ENCODE peak calls at places on chromosomes 11 and 22, in six cellular contexts. M is PC-3; U is caudate nucleus; I is ELR; S is activated effector memory CD4-positive, alpha-beta T cell treated with anti-CD3 and anti-CD28 coated beads, Interleukin-2, amount 50 U/mL, for 16 hours; T is fibroblast of mammary gland. B is an unnamed sample.

GRCh38 chr11:103091024-103091423 is 936 bp downstream of the DCUN1D5 start:
- DNase-seq in M (peak; percentile 35), U (no peak), I (peak; percentile 42), S (no peak), T (no peak), B (peak; percentile 14)

GRCh38 chr11:118175031-118175531 is 1.4 kb downstream of the SCN2B start:
- DNase-seq in M (peak; percentile 77), U (no peak), I (peak; percentile 33), S (peak; percentile 43), T (no peak), B (no peak)

GRCh38 chr22:42608481-42609361 is 6.0 kb downstream of the POLDIP3 start:
- DNase-seq in M (peak; percentile 14), U (peak; percentile 68), I (peak; percentile 64), S (no peak), T (peak; percentile 75), B (peak; percentile 68)

GRCh38 chr22:47839586-47840245 is 1077.3 kb downstream of the TBC1D22A start:
- DNase-seq in M (no peak), U (no peak), I (no peak), S (no peak), T (no peak), B (no peak)

GRCh38 chr11:67082071-67082791 is 25.6 kb downstream of the RHOD start:
- DNase-seq in M (no peak), U (no peak), I (peak; percentile 23), S (no peak), T (peak; percentile 12), B (peak; percentile 16)

GRCh38 chr11:20363500-20364411 is at the start of gene HTATIP2:
- DNase-seq in M (peak; percentile 54), U (peak; percentile 75), I (peak; percentile 47), S (peak; percentile 91), T (no peak), B (no peak)

GRCh38 chr11:85918910-85919794 is 64.0 kb downstream of the CCDC83 start:
- DNase-seq in M (no peak), U (no peak), I (no peak), S (no peak), T (peak; percentile 28), B (no peak)

GRCh38 chr11:47950396-47950795 is 30.0 kb upstream of the PTPRJ start:
- DNase-seq in M (no peak), U (no peak), I (no peak), S (peak; percentile 76), T (no peak), B (no peak)

GRCh38 chr22:49306632-49306975 is 521.1 kb downstream of the BRD1 start:
- DNase-seq in M (no peak), U (no peak), I (no peak), S (peak; percentile 19), T (no peak), B (no peak)

GRCh38 chr22:45064313-45065268 is 54.8 kb upstream of the PHF21B start:
- DNase-seq in M (peak; percentile 71), U (no peak), I (peak; percentile 83), S (peak; percentile 80), T (peak; percentile 91), B (peak; percentile 67)

GRCh38 chr22:48070760-48071159 is 1308.3 kb downstream of the TBC1D22A start:
- DNase-seq in M (no peak), U (no peak), I (no peak), S (no peak), T (no peak), B (no peak)

GRCh38 chr11:111253630-111254029 is 8.1 kb downstream of the POU2AF2 start:
- DNase-seq in M (no peak), U (no peak), I (no peak), S (no peak), T (no peak), B (no peak)

GRCh38 chr11:44058275-44058674 is 7.8 kb upstream of the ACCS start:
- DNase-seq in M (no peak), U (no peak), I (no peak), S (peak; percentile 21), T (no peak), B (no peak)

GRCh38 chr22:38981005-38981658 is 1.0 kb upstream of the APOBEC3B start:
- DNase-seq in M (peak; percentile 45), U (no peak), I (peak; percentile 40), S (no peak), T (peak; percentile 5), B (peak; percentile 56)

GRCh38 chr11:69948256-69949141 is 129.3 kb upstream of the FGF3 start:
- DNase-seq in M (peak; percentile 98), U (no peak), I (peak; percentile 78), S (no peak), T (no peak), B (peak; percentile 6)

GRCh38 chr11:56916162-56916561 is 72.6 kb upstream of the OR5AK2 start:
- DNase-seq in M (no peak), U (no peak), I (no peak), S (no peak), T (no peak), B (no peak)

GRCh38 chr11:70666336-70666735 is 268.0 kb downstream of the CTTN start:
- DNase-seq in M (no peak), U (no peak), I (no peak), S (no peak), T (no peak), B (no peak)

GRCh38 chr11:121304750-121305149 is 12.2 kb downstream of the SC5D start:
- DNase-seq in M (no peak), U (no peak), I (no peak), S (no peak), T (no peak), B (no peak)

GRCh38 chr22:23384899-23385298 is 195.2 kb downstream of the IGLL1 start:
- DNase-seq in M (no peak), U (no peak), I (no peak), S (no peak), T (no peak), B (no peak)

GRCh38 chr22:19179472-19180048 is 1.0 kb upstream of the SLC25A1 start:
- DNase-seq in M (peak; percentile 69), U (peak; percentile 72), I (peak; percentile 86), S (peak; percentile 80), T (peak; percentile 85), B (peak; percentile 84)